ENCODE peak calls at places on chromosome 9, in eight cellular contexts. One of them, this sample, is unnamed.

GRCh38 chr9:89744730-89745129 is 139.9 kb downstream of the GADD45G start:
- DNase-seq in suprapubic skin: no peak
- DNase-seq in spleen: no peak
- DNase-seq in sigmoid colon: no peak
- DNase-seq in GM12891: no peak
- DNase-seq in GM12878: no peak
- DNase-seq in prostate gland: no peak
- DNase-seq in HCT116: no peak
- DNase-seq in this sample: no peak

GRCh38 chr9:93776873-93777272 is 178.3 kb downstream of the BARX1 start:
- DNase-seq in suprapubic skin: no peak
- DNase-seq in prostate gland: no peak
- DNase-seq in GM12878: no peak
- DNase-seq in GM12891: no peak
- DNase-seq in spleen: peak; percentile 54
- DNase-seq in sigmoid colon: no peak
- DNase-seq in HCT116: no peak
- DNase-seq in this sample: no peak

GRCh38 chr9:73869261-73869660 is 627.9 kb upstream of the RORB start:
- DNase-seq in sigmoid colon: no peak
- DNase-seq in HCT116: no peak
- DNase-seq in suprapubic skin: no peak
- DNase-seq in GM12878: peak; percentile 30
- DNase-seq in GM12891: peak; percentile 4
- DNase-seq in spleen: no peak
- DNase-seq in prostate gland: no peak
- DNase-seq in this sample: no peak

GRCh38 chr9:98087420-98088354 is 31.2 kb downstream of the NANS start:
- DNase-seq in sigmoid colon: peak; percentile 69
- DNase-seq in prostate gland: peak; percentile 73
- DNase-seq in spleen: peak; percentile 86
- DNase-seq in GM12891: no peak
- DNase-seq in suprapubic skin: peak; percentile 70
- DNase-seq in GM12878: no peak
- DNase-seq in HCT116: no peak
- DNase-seq in this sample: no peak

GRCh38 chr9:107992269-107992668 is 502.7 kb upstream of the KLF4 start:
- DNase-seq in suprapubic skin: no peak
- DNase-seq in HCT116: no peak
- DNase-seq in spleen: no peak
- DNase-seq in GM12891: no peak
- DNase-seq in GM12878: no peak
- DNase-seq in sigmoid colon: no peak
- DNase-seq in prostate gland: no peak
- DNase-seq in this sample: no peak

GRCh38 chr9:70406446-70406862 is 8.0 kb downstream of the KLF9 start:
- DNase-seq in GM12878: no peak
- DNase-seq in sigmoid colon: peak; percentile 67
- DNase-seq in HCT116: no peak
- DNase-seq in suprapubic skin: peak; percentile 48
- DNase-seq in GM12891: no peak
- DNase-seq in spleen: no peak
- DNase-seq in prostate gland: no peak
- DNase-seq in this sample: peak; percentile 19

GRCh38 chr9:109966643-109967368 is 186.8 kb downstream of the PALM2AKAP2 start:
- DNase-seq in GM12878: no peak
- DNase-seq in suprapubic skin: no peak
- DNase-seq in prostate gland: no peak
- DNase-seq in spleen: peak; percentile 80
- DNase-seq in HCT116: no peak
- DNase-seq in GM12891: no peak
- DNase-seq in sigmoid colon: no peak
- DNase-seq in this sample: no peak

GRCh38 chr9:89361031-89361430 is 42.7 kb downstream of the SECISBP2 start:
- DNase-seq in GM12891: no peak
- DNase-seq in sigmoid colon: peak; percentile 17
- DNase-seq in spleen: no peak
- DNase-seq in GM12878: no peak
- DNase-seq in prostate gland: no peak
- DNase-seq in HCT116: no peak
- DNase-seq in suprapubic skin: peak; percentile 66
- DNase-seq in this sample: no peak

GRCh38 chr9:37446401-37446800 is 18.8 kb downstream of the ZBTB5 start:
- DNase-seq in HCT116: no peak
- DNase-seq in spleen: no peak
- DNase-seq in suprapubic skin: no peak
- DNase-seq in sigmoid colon: no peak
- DNase-seq in GM12878: no peak
- DNase-seq in prostate gland: no peak
- DNase-seq in GM12891: no peak
- DNase-seq in this sample: no peak

GRCh38 chr9:19431361-19432171 is 22.8 kb downstream of the ACER2 start:
- DNase-seq in sigmoid colon: peak; percentile 78
- DNase-seq in spleen: no peak
- DNase-seq in suprapubic skin: no peak
- DNase-seq in GM12891: no peak
- DNase-seq in GM12878: no peak
- DNase-seq in prostate gland: no peak
- DNase-seq in HCT116: no peak
- DNase-seq in this sample: no peak

GRCh38 chr9:127771570-127772189 is 6.8 kb downstream of the SH2D3C start:
- DNase-seq in prostate gland: no peak
- DNase-seq in spleen: no peak
- DNase-seq in GM12878: no peak
- DNase-seq in HCT116: no peak
- DNase-seq in GM12891: no peak
- DNase-seq in sigmoid colon: no peak
- DNase-seq in suprapubic skin: no peak
- DNase-seq in this sample: no peak

GRCh38 chr9:127769101-127769500 is 9.4 kb downstream of the SH2D3C start:
- DNase-seq in prostate gland: no peak
- DNase-seq in spleen: no peak
- DNase-seq in GM12891: no peak
- DNase-seq in suprapubic skin: no peak
- DNase-seq in GM12878: no peak
- DNase-seq in sigmoid colon: no peak
- DNase-seq in HCT116: no peak
- DNase-seq in this sample: no peak

GRCh38 chr9:127772603-127773002 is 5.9 kb downstream of the SH2D3C start:
- DNase-seq in GM12891: no peak
- DNase-seq in sigmoid colon: no peak
- DNase-seq in spleen: no peak
- DNase-seq in GM12878: no peak
- DNase-seq in HCT116: no peak
- DNase-seq in prostate gland: no peak
- DNase-seq in suprapubic skin: no peak
- DNase-seq in this sample: no peak

GRCh38 chr9:127769985-127770904 is 8.2 kb downstream of the SH2D3C start:
- DNase-seq in prostate gland: no peak
- DNase-seq in GM12878: no peak
- DNase-seq in sigmoid colon: no peak
- DNase-seq in HCT116: no peak
- DNase-seq in spleen: peak; percentile 84
- DNase-seq in GM12891: no peak
- DNase-seq in suprapubic skin: no peak
- DNase-seq in this sample: no peak

DNA sequence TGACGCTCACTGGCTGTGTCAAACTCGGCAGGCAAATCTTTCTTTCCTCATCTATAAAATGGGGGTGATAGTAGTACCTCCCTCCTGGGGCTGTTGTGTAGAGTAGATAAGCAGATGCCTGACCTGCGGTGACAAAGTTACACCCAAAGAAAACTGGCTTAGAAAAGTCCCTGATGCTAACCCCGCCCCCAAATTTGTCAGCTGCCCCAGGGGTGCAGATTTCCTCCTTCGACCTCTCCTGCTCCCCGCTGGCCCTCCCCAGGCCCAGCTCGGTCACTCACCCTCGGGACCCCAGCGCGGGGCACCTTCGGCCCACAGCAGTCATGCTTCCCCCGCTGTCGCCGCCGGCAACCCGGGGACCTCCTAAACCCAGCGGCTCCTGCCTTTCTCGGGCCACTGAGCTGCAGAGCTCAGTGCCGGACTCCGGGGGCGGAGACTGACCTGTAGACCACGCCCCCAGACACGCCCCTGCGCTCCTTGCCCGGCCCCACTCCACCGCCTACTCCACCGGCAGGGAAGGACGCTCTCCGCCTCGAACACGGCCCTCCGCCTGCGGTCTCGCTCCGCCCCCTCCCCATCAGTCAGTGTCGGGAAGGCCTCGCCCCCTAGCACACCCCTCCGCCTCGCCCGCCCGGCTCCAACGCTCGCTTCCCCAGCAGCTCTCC is 7.4 kb downstream of the SH2D3C start:
- DNase-seq in GM12891: peak; percentile 95
- DNase-seq in HCT116: peak; percentile 95
- DNase-seq in sigmoid colon: peak; percentile 99
- DNase-seq in spleen: peak; percentile 100
- DNase-seq in GM12878: peak; percentile 90
- DNase-seq in prostate gland: peak; percentile 98
- DNase-seq in suprapubic skin: peak; percentile 99
- DNase-seq in this sample: peak; percentile 91
- TF ChIP-seq POLR2A in GM12891: no peak
- TF ChIP-seq POLR2A in HCT116: no peak
- TF ChIP-seq POLR2A in sigmoid colon: no peak
- TF ChIP-seq POLR2A in spleen: peak; percentile 59
- TF ChIP-seq POLR2A in GM12878: peak; percentile 78
- TF ChIP-seq POLR2A in prostate gland: peak; percentile 71
- TF ChIP-seq POLR2A in suprapubic skin: no peak
- TF ChIP-seq POLR2A in this sample: no peak

GRCh38 chr9:80841888-80842287 is 847.5 kb downstream of the TLE1 start:
- DNase-seq in GM12878: no peak
- DNase-seq in HCT116: no peak
- DNase-seq in suprapubic skin: no peak
- DNase-seq in GM12891: no peak
- DNase-seq in prostate gland: no peak
- DNase-seq in sigmoid colon: no peak
- DNase-seq in spleen: no peak
- DNase-seq in this sample: no peak
- TF ChIP-seq POLR2AphosphoS5 in GM12878: no peak
- TF ChIP-seq POLR2AphosphoS5 in HCT116: no peak
- TF ChIP-seq POLR2AphosphoS5 in suprapubic skin: no peak
- TF ChIP-seq POLR2AphosphoS5 in GM12891: no peak
- TF ChIP-seq POLR2AphosphoS5 in prostate gland: no peak
- TF ChIP-seq POLR2AphosphoS5 in sigmoid colon: no peak
- TF ChIP-seq POLR2AphosphoS5 in spleen: no peak
- TF ChIP-seq POLR2AphosphoS5 in this sample: no peak

DNA sequence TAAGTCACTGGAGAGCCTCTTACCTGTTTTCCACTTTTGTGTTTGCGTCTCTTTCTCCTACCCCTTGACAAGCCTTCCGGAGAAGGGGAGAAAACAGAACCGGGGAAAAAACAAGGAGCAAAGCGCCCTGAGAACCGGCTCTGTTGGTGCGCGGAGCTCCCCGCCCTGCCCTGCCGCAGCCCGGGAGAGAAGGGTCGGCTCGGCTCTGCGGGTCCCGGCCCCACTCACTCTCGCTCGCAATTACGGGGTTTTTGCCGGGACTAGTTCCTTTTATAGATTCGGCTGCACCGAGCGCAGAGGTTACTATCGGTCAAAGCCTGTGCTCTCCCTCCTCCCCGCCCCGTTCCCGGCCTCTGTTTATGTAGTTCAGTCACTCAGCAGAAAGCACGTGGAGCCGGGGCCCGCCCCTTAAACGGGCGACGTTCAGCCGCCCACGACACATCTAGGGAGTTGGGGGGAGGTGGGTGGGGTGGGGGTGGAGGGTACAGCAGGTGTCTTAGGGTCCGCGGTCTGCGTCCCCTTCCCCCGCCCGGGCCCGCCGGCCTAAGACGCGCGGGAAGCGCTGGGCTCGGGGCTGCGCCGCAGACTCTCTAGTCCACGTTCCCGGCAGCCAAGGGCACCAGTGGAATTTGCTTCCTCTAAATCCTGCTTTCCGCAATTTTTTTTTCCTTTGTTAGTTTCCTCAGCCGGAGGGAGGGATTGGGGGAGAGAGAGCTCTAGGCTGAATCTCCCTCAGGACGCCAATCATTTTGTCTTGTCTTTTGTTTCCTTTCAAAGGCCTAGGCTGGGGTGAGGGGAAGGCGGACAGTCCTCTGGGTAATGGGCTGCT is at the start of gene ABCA1:
- DNase-seq in sigmoid colon: peak; percentile 99
- DNase-seq in prostate gland: peak; percentile 92
- DNase-seq in GM12891: peak; percentile 67
- DNase-seq in suprapubic skin: peak; percentile 98
- DNase-seq in HCT116: peak; percentile 29
- DNase-seq in spleen: peak; percentile 96
- DNase-seq in GM12878: no peak
- DNase-seq in this sample: peak; percentile 54
- TF ChIP-seq POLR2A in sigmoid colon: peak; percentile 95
- TF ChIP-seq POLR2A in prostate gland: peak; percentile 80
- TF ChIP-seq POLR2A in GM12891: no peak
- TF ChIP-seq POLR2A in suprapubic skin: peak; percentile 96
- TF ChIP-seq POLR2A in HCT116: no peak
- TF ChIP-seq POLR2A in spleen: no peak
- TF ChIP-seq POLR2A in GM12878: no peak
- TF ChIP-seq POLR2A in this sample: no peak

GRCh38 chr9:27572918-27573698 is at the start of gene C9orf72:
- DNase-seq in GM12891: peak; percentile 58
- DNase-seq in GM12878: no peak
- DNase-seq in HCT116: no peak
- DNase-seq in suprapubic skin: peak; percentile 85
- DNase-seq in prostate gland: peak; percentile 82
- DNase-seq in sigmoid colon: peak; percentile 89
- DNase-seq in spleen: peak; percentile 96
- DNase-seq in this sample: peak; percentile 48
- TF ChIP-seq POLR2AphosphoS5 in GM12891: peak; percentile 45
- TF ChIP-seq POLR2AphosphoS5 in GM12878: peak; percentile 3
- TF ChIP-seq POLR2AphosphoS5 in HCT116: peak; percentile 77
- TF ChIP-seq POLR2AphosphoS5 in suprapubic skin: no peak
- TF ChIP-seq POLR2AphosphoS5 in prostate gland: no peak
- TF ChIP-seq POLR2AphosphoS5 in sigmoid colon: peak; percentile 90
- TF ChIP-seq POLR2AphosphoS5 in spleen: peak; percentile 93
- TF ChIP-seq POLR2AphosphoS5 in this sample: no peak